ENCODE peak calls at places on chromosome 11, in seven cellular contexts. G, F, P, Q, B, A and K are unnamed samples. For H3K4me1, the result is how much of the 10 kb centered on the place peaks cover.

GRCh38 chr11:87219266-87219665 is 181.5 kb downstream of the TMEM135 start:
- DNase-seq in G (no peak), F (no peak), P (no peak), Q (peak), B (peak), A (no peak), K (no peak)

GRCh38 chr11:46865340-46865739 is 19.3 kb upstream of the CKAP5 start:
- DNase-seq in G (no peak), F (no peak), P (no peak), Q (no peak), B (no peak), A (no peak), K (no peak)

GRCh38 chr11:10982695-10983492 is 125.0 kb upstream of the ZBED5 start:
- DNase-seq in G (peak), F (no peak), P (no peak), Q (no peak), B (no peak), A (no peak), K (no peak)

GRCh38 chr11:86632499-86633269 is 39.7 kb downstream of the ME3 start:
- DNase-seq in G (peak), F (no peak), P (no peak), Q (peak), B (peak), A (peak), K (no peak)

GRCh38 chr11:26204110-26204509 is 127.8 kb upstream of the ANO3 start:
- DNase-seq in G (no peak), F (no peak), P (no peak), Q (no peak), B (no peak), A (no peak), K (no peak)

GRCh38 chr11:12455938-12456337 is 78.6 kb downstream of the PARVA start:
- DNase-seq in G (no peak), F (no peak), P (no peak), Q (no peak), B (no peak), A (no peak), K (no peak)

GRCh38 chr11:46273511-46274205 is 3.8 kb upstream of the CREB3L1 start:
- DNase-seq in G (peak), F (peak), P (no peak), Q (no peak), B (no peak), A (no peak), K (peak)

GRCh38 chr11:68028802-68029475 is 1.5 kb upstream of the NDUFS8 start:
- DNase-seq in G (no peak), F (no peak), P (no peak), Q (no peak), B (no peak), A (no peak), K (no peak)

GRCh38 chr11:59862252-59862651 is 4.0 kb downstream of the TCN1 start:
- DNase-seq in G (no peak), F (no peak), P (no peak), Q (no peak), B (no peak), A (no peak), K (no peak)

GRCh38 chr11:71239581-71239980 is 12.8 kb downstream of the SHANK2 start:
- DNase-seq in G (no peak), F (no peak), P (no peak), Q (no peak), B (no peak), A (no peak), K (no peak)

GRCh38 chr11:71244116-71244815 is 8.1 kb downstream of the SHANK2 start:
- DNase-seq in G (no peak), F (peak), P (no peak), Q (no peak), B (no peak), A (no peak), K (no peak)

GRCh38 chr11:71240061-71240690 is 12.2 kb downstream of the SHANK2 start:
- DNase-seq in G (no peak), F (no peak), P (no peak), Q (no peak), B (no peak), A (no peak), K (no peak)

GRCh38 chr11:71240865-71241691 is 11.3 kb downstream of the SHANK2 start:
- DNase-seq in G (no peak), F (peak), P (peak), Q (peak), B (no peak), A (peak), K (peak)

GRCh38 chr11:71241721-71242259 is 10.6 kb downstream of the SHANK2 start:
- DNase-seq in G (no peak), F (no peak), P (no peak), Q (no peak), B (no peak), A (no peak), K (no peak)
- H3K4me1 ChIP-seq in G (under half), F (under half), P (under half), Q (under half), B (under half), A (under half), K (under half)

DNA sequence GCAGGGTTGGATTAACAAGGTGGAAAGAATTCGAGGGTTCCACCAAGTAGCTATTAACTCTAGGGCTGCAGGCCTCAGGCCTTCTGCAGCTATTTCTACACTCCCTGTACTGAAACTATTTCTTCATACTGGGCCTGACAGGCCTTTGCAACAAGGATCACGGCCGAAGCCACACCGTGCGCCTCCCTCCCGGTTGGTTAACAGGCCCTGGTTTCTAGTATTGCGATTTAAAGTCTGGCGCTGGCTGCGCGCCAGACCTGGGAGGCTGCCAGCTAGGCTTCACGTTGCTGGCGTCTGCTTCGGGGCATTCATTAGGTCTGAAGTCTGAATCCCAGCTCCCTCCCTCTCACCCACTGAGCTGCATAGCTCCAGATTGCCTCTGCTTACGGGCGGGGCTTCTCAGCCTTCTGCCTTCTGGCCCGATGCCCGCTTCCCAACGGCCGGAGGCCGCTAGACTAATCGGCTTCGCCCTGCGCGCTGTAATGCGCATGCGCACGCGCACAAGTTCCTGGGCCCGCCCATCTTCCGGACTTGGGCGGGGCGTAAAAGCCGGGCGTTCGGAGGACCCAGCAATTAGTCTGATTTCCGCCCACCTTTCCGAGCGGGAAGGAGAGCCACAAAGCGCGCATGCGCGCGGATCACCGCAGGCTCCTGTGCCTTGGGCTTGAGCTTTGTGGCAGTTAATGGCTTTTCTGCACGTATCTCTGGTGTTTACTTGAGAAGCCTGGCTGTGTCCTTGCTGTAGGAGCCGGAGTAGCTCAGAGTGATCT is 1.6 kb downstream of the LDHA start:
- DNase-seq in G (peak), F (peak), P (peak), Q (peak), B (peak), A (peak), K (peak)
- TF ChIP-seq EP300 in G (peak), F (no peak), P (peak), Q (no peak), B (no peak), A (no peak), K (peak)

GRCh38 chr11:74909812-74910211 is 39.1 kb downstream of the XRRA1 start:
- DNase-seq in G (no peak), F (no peak), P (no peak), Q (no peak), B (no peak), A (no peak), K (no peak)
- H3K4me1 ChIP-seq in G (under half), F (under half), P (under half), Q (under half), B (under half), A (under half), K (under half)

GRCh38 chr11:128481135-128481534 is 106.2 kb downstream of the ETS1 start:
- DNase-seq in G (no peak), F (no peak), P (peak), Q (no peak), B (no peak), A (no peak), K (no peak)
- TF ChIP-seq EP300 in G (no peak), F (no peak), P (peak), Q (no peak), B (no peak), A (no peak), K (peak)